ENCODE peak calls at places on chromosomes 13 and 19, in four cellular contexts. Y, O, T and R are unnamed samples.

GRCh38 chr13:114046447-114046846 is 72.6 kb upstream of the C13orf46 start:
- DNase-seq in T (no peak), O (no peak), Y (no peak), R (no peak)

GRCh38 chr13:38697628-38698333 is 10.9 kb downstream of the FREM2 start:
- DNase-seq in O (no peak), T (peak), Y (no peak), R (no peak)

GRCh38 chr19:16603090-16603489 is 24.9 kb downstream of the MED26 start:
- DNase-seq in T (no peak), Y (no peak), O (no peak), R (no peak)

GRCh38 chr13:97432232-97432916 is 1.6 kb upstream of the RAP2A start:
- DNase-seq in T (no peak), Y (no peak), O (no peak), R (no peak)

GRCh38 chr13:80469841-80470378 is 129.0 kb upstream of the SPRY2 start:
- DNase-seq in O (peak), Y (no peak), T (peak), R (peak)

GRCh38 chr13:75385708-75386083 is 96.3 kb downstream of the TBC1D4 start:
- DNase-seq in T (no peak), Y (no peak), O (no peak), R (no peak)

GRCh38 chr19:34662919-34663318 is 14.0 kb downstream of the SCGB2B2 start:
- DNase-seq in O (no peak), T (peak), Y (no peak), R (no peak)

GRCh38 chr13:49587311-49587847 is 2.0 kb upstream of the RCBTB1 start:
- DNase-seq in T (no peak), Y (no peak), O (no peak), R (no peak)